ENCODE peak calls at places on chromosomes 2 and 18, in nine cellular contexts. F is A673; R is OCI-LY7; A is GM23248; S is SJSA1; C is left ventricle myocardium inferior; V is CD8-positive, alpha-beta memory T cell; G is sigmoid colon; P is right cardiac atrium. E is an unnamed sample. For H3K4me1, the result is how much of the 10 kb centered on the place peaks cover.

GRCh38 chr2:224938670-224939309 is 103.5 kb downstream of the DOCK10 start:
- DNase-seq in F (no peak), R (peak), A (peak), S (no peak), C (no peak), V (no peak), G (no peak), P (no peak), E (no peak)

GRCh38 chr2:230865324-230865765 is 603 bp downstream of the ITM2C start:
- DNase-seq in F (peak), R (no peak), A (no peak), S (peak), C (no peak), V (no peak), G (no peak), P (no peak), E (no peak)

GRCh38 chr2:80105020-80105419 is 199.5 kb downstream of the LRRTM1 start:
- DNase-seq in F (no peak), R (no peak), A (peak), S (no peak), C (no peak), V (no peak), G (no peak), P (no peak), E (no peak)

GRCh38 chr2:46575467-46575866 is 96.1 kb downstream of the TMEM247 start:
- DNase-seq in F (no peak), R (no peak), A (no peak), S (no peak), C (no peak), V (no peak), G (no peak), P (no peak), E (no peak)

GRCh38 chr2:240392948-240393830 is 42.3 kb upstream of the GPC1 start:
- DNase-seq in F (no peak), R (no peak), A (no peak), S (peak), C (no peak), V (no peak), G (peak), P (no peak), E (no peak)

GRCh38 chr18:70496749-70497294 is 208.0 kb downstream of the SOCS6 start:
- DNase-seq in F (no peak), R (no peak), A (no peak), S (no peak), C (no peak), V (no peak), G (no peak), P (no peak), E (no peak)

GRCh38 chr18:74013955-74014354 is 133.7 kb downstream of the FBXO15 start:
- DNase-seq in F (no peak), R (no peak), A (peak), S (no peak), C (no peak), V (no peak), G (no peak), P (no peak), E (peak)

GRCh38 chr2:105682401-105682800 is 62.3 kb upstream of the NCK2 start:
- DNase-seq in F (no peak), R (no peak), A (no peak), S (no peak), C (no peak), V (no peak), G (no peak), P (no peak), E (no peak)

GRCh38 chr2:239159476-239159911 is 241.3 kb downstream of the HDAC4 start:
- DNase-seq in F (no peak), R (no peak), A (no peak), S (peak), C (peak), V (peak), G (peak), P (no peak), E (no peak)

GRCh38 chr2:191974676-191975075 is 127.8 kb upstream of the CAVIN2 start:
- DNase-seq in F (no peak), R (no peak), A (no peak), S (no peak), C (no peak), V (no peak), G (no peak), P (no peak), E (no peak)

GRCh38 chr2:240922234-240922981 is 16.3 kb downstream of the CROCC2 start:
- DNase-seq in F (no peak), R (no peak), A (no peak), S (peak), C (peak), V (peak), G (peak), P (peak), E (peak)

GRCh38 chr2:68653034-68653433 is 9.7 kb downstream of the PROKR1 start:
- DNase-seq in F (no peak), R (no peak), A (no peak), S (no peak), C (no peak), V (no peak), G (no peak), P (no peak), E (no peak)

GRCh38 chr2:113103958-113104627 is 23.3 kb upstream of the IL1RN start:
- DNase-seq in F (no peak), R (no peak), A (peak), S (no peak), C (no peak), V (no peak), G (no peak), P (no peak), E (no peak)

GRCh38 chr2:136844546-136844945 is 79.2 kb downstream of the THSD7B start:
- DNase-seq in F (no peak), R (no peak), A (no peak), S (no peak), C (no peak), V (no peak), G (no peak), P (no peak), E (no peak)

GRCh38 chr2:70381821-70382220 is 80.0 kb upstream of the FAM136A start:
- DNase-seq in F (no peak), R (no peak), A (peak), S (no peak), C (no peak), V (no peak), G (no peak), P (no peak), E (no peak)

GRCh38 chr18:6294119-6294784 is 120.5 kb downstream of the L3MBTL4 start:
- DNase-seq in F (no peak), R (no peak), A (no peak), S (no peak), C (no peak), V (no peak), G (no peak), P (no peak), E (no peak)

GRCh38 chr2:122236152-122236892 is 480.9 kb downstream of the TSN start:
- DNase-seq in F (peak), R (no peak), A (peak), S (no peak), C (no peak), V (no peak), G (no peak), P (no peak), E (no peak)

GRCh38 chr18:55214534-55214933 is 255.3 kb upstream of the CCDC68 start:
- DNase-seq in F (no peak), R (no peak), A (no peak), S (no peak), C (no peak), V (no peak), G (no peak), P (no peak), E (no peak)

GRCh38 chr2:117960231-117960630 is 53.6 kb downstream of the CCDC93 start:
- DNase-seq in F (no peak), R (no peak), A (peak), S (no peak), C (no peak), V (no peak), G (no peak), P (no peak), E (no peak)

GRCh38 chr2:8563814-8564474 is 117.9 kb upstream of the ID2 start:
- DNase-seq in F (no peak), R (no peak), A (no peak), S (no peak), C (no peak), V (peak), G (peak), P (no peak), E (no peak)

GRCh38 chr18:11323359-11323819 is 174.0 kb upstream of the PIEZO2 start:
- DNase-seq in F (peak), R (no peak), A (peak), S (peak), C (no peak), V (no peak), G (no peak), P (peak), E (no peak)

DNA sequence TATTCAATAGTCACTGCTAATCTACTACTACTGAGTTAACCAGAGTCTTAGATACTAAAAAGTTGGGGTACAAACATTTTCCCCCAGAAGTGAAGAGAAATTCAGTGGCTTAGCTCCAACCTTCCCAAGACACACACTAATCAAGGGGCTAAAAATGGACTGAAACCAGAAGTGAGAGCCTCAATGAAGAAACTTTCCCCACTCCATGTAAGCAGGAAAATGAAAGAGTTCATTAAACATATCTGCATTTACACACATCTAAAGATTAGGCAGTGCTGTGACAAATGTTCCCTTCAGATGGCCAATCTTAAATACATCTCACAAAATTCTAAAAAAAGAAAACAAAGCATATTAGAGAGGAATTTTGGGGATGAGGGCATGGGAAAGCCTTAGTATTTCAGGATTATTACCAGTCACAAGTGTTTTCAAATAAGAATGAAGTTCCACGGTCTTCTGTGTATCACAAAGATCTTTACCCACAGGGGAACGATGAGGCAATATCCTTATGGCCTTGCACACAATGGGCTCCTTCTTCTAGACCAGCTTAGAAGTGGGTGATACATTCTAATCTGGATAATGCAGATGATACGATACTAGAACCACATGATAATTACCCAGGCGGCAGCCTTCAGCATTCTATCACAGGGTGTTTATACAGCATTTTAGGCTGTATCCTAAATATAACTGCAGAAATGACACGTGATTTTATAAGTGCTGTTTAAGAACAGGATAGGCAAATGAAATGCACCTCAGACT is 17.1 kb downstream of the ANKRD44 start:
- DNase-seq in F (peak), R (peak), A (no peak), S (no peak), C (no peak), V (peak), G (no peak), P (no peak), E (no peak)
- H3K4me1 ChIP-seq in F (under half), R (half or more), A (under half), S (under half), C (under half), V (half or more), G (under half), P (under half), E (under half)

GRCh38 chr2:64141711-64142405 is 2.4 kb downstream of the PELI1 start:
- DNase-seq in F (no peak), R (peak), A (peak), S (no peak), C (no peak), V (no peak), G (no peak), P (no peak), E (no peak)

GRCh38 chr2:64140665-64141064 is 3.6 kb downstream of the PELI1 start:
- DNase-seq in F (no peak), R (no peak), A (no peak), S (no peak), C (no peak), V (no peak), G (no peak), P (no peak), E (no peak)

GRCh38 chr2:64144057-64145013 is at the start of gene PELI1:
- DNase-seq in F (peak), R (peak), A (peak), S (peak), C (peak), V (peak), G (peak), P (peak), E (peak)

GRCh38 chr2:64143154-64144056 is 815 bp downstream of the PELI1 start:
- DNase-seq in F (peak), R (peak), A (peak), S (no peak), C (peak), V (peak), G (peak), P (no peak), E (no peak)

GRCh38 chr2:64142817-64143153 is 1.4 kb downstream of the PELI1 start:
- DNase-seq in F (no peak), R (no peak), A (peak), S (no peak), C (no peak), V (no peak), G (no peak), P (no peak), E (no peak)
- H3K4me1 ChIP-seq in F (under half), R (half or more), A (under half), S (under half), C (under half), V (under half), G (under half), P (under half), E (under half)

GRCh38 chr18:65942854-65943253 is 192.0 kb downstream of the CDH7 start:
- DNase-seq in F (peak), R (no peak), A (no peak), S (no peak), C (no peak), V (no peak), G (no peak), P (no peak), E (no peak)
- H3K4me1 ChIP-seq in F (under half), R (under half), A (under half), S (under half), C (under half), V (under half), G (under half), P (under half), E (under half)

GRCh38 chr2:38074775-38075435 is 1.0 kb downstream of the CYP1B1 start:
- DNase-seq in F (no peak), R (no peak), A (peak), S (no peak), C (peak), V (no peak), G (no peak), P (peak), E (no peak)

GRCh38 chr2:38077431-38077769 is 1.4 kb upstream of the CYP1B1 start:
- DNase-seq in F (no peak), R (no peak), A (no peak), S (no peak), C (no peak), V (no peak), G (no peak), P (no peak), E (no peak)

GRCh38 chr2:38076250-38076709 is 329 bp upstream of the CYP1B1 start:
- DNase-seq in F (peak), R (no peak), A (peak), S (no peak), C (peak), V (no peak), G (peak), P (peak), E (peak)

GRCh38 chr2:38075436-38076249 is at the start of gene CYP1B1:
- DNase-seq in F (no peak), R (no peak), A (peak), S (no peak), C (peak), V (no peak), G (peak), P (no peak), E (no peak)

DNA sequence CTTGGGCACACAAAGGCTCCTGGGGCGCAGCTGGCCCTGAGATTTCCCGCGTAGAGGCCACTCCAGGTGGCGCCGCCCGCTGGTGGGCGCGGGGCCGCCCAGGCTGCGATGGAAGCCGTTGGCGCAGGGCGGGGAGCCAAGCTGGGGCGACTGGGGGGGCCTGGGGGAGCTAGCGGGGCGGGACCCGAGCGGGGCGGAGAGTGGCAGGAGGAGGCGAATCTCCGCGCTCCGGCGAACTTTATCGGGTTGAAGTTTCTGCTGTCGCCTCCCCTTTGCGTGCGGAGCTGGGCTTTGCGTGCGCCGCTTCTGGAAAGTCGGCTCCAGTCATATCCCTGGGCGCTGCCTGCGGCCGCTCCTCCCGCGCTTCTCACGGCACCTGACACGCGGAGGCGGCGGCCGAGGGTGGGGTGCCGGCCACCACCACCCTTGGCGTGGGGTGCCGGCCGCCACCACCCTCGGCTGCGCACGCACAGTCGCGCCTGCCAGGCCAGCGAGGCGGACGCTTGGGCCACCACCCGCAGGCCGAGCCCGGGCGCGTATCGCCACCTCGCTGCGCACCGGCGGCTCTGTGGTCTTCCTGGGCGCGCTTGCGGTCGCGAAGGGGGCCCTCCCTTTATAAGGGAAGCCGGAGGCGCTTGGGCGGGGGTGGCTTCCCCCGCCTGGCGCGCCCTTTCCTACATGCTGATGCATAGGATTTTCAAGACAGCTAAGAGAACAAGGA is 919 bp upstream of the CYP1B1 start:
- DNase-seq in F (peak), R (no peak), A (peak), S (peak), C (peak), V (no peak), G (peak), P (peak), E (peak)
- H3K4me1 ChIP-seq in F (under half), R (under half), A (under half), S (under half), C (half or more), V (under half), G (under half), P (under half), E (under half)

DNA sequence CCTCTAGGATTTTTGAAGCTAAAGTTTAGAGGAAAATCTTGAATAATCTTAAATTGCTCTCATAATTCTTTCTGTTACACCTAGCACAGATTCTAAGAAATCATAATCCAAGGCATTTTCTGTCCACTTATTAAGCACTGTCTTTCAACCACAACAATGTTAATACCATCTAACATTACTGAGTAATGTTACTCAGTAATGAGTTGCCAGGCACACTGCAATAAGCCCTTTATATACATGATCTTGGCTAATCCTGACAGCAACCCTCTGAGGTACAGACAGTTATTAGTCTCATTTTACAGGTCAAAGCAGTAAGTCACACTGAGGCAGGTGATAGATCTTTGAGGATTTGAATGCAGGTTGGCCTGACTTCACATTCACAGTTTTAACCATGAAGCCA is 291.9 kb downstream of the ALK start:
- DNase-seq in F (no peak), R (no peak), A (peak), S (no peak), C (no peak), V (no peak), G (no peak), P (no peak), E (no peak)
- H3K4me1 ChIP-seq in F (under half), R (under half), A (under half), S (under half), C (under half), V (under half), G (under half), P (under half), E (under half)

GRCh38 chr18:2970762-2971659 is 41.9 kb downstream of the LPIN2 start:
- DNase-seq in F (no peak), R (no peak), A (no peak), S (no peak), C (no peak), V (peak), G (no peak), P (peak), E (no peak)
- H3K4me1 ChIP-seq in F (under half), R (under half), A (under half), S (under half), C (half or more), V (half or more), G (under half), P (under half), E (half or more)

GRCh38 chr2:217954971-217955740 is 47.6 kb downstream of the TNS1 start:
- DNase-seq in F (no peak), R (no peak), A (no peak), S (no peak), C (no peak), V (no peak), G (peak), P (no peak), E (no peak)
- H3K4me1 ChIP-seq in F (under half), R (under half), A (under half), S (under half), C (half or more), V (under half), G (half or more), P (half or more), E (under half)

DNA sequence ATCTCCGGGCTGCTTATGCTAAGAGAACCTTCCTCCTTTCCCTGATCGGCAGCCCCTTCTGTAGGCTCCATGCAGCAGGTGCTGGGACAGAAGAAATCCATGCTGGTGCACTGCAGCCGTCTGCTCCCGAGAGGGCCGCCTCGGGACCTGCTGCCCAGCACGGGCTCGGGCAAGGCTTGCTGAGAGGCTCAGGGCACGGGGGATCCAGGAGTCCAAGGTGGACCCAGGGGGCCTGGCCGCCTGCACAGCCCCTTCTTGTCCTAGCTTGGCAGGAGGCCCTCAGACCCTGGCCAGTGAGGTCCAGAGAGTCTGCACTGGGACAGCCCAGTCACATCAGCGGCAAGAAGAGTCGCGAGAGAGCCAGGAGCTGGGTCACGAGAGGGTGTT is 13.3 kb upstream of the DUSP2 start:
- DNase-seq in F (no peak), R (no peak), A (no peak), S (peak), C (no peak), V (no peak), G (peak), P (no peak), E (no peak)
- H3K4me1 ChIP-seq in F (under half), R (half or more), A (under half), S (under half), C (under half), V (half or more), G (under half), P (under half), E (under half)

E was measured in right atrium auricular region.